ENCODE peak calls at places on chromosomes 4 and X, in eight cellular contexts. One of them, this sample, is unnamed.

GRCh38 chr4:166172619-166173018 is 299.6 kb downstream of the TLL1 start:
- DNase-seq in GM23248: no peak
- DNase-seq in pancreas: no peak
- DNase-seq in H7: no peak
- DNase-seq in left lung: no peak
- DNase-seq in AG10803: no peak
- DNase-seq in trophoblast cell: no peak
- DNase-seq in BJ: no peak
- DNase-seq in this sample: no peak

GRCh38 chr4:69060651-69061308 is 35.5 kb upstream of the UGT2B7 start:
- DNase-seq in GM23248: no peak
- DNase-seq in pancreas: no peak
- DNase-seq in H7: no peak
- DNase-seq in left lung: no peak
- DNase-seq in AG10803: no peak
- DNase-seq in trophoblast cell: no peak
- DNase-seq in BJ: no peak
- DNase-seq in this sample: no peak

GRCh38 chr4:107719211-107719926 is 665 bp downstream of the PAPSS1 start:
- DNase-seq in GM23248: peak; percentile 66
- DNase-seq in pancreas: no peak
- DNase-seq in H7: no peak
- DNase-seq in left lung: no peak
- DNase-seq in AG10803: peak; percentile 26
- DNase-seq in trophoblast cell: peak; percentile 59
- DNase-seq in BJ: no peak
- DNase-seq in this sample: no peak

GRCh38 chr4:6972911-6973310 is 63.3 kb downstream of the TBC1D14 start:
- DNase-seq in GM23248: no peak
- DNase-seq in pancreas: no peak
- DNase-seq in H7: peak; percentile 79
- DNase-seq in left lung: no peak
- DNase-seq in AG10803: no peak
- DNase-seq in trophoblast cell: peak; percentile 47
- DNase-seq in BJ: no peak
- DNase-seq in this sample: no peak

GRCh38 chr4:26793750-26794149 is 66.9 kb upstream of the STIM2 start:
- DNase-seq in GM23248: no peak
- DNase-seq in pancreas: no peak
- DNase-seq in H7: no peak
- DNase-seq in left lung: no peak
- DNase-seq in AG10803: no peak
- DNase-seq in trophoblast cell: no peak
- DNase-seq in BJ: no peak
- DNase-seq in this sample: no peak

GRCh38 chrX:50106051-50106450 is 94.8 kb downstream of the AKAP4 start:
- DNase-seq in GM23248: no peak
- DNase-seq in pancreas: no peak
- DNase-seq in H7: no peak
- DNase-seq in left lung: no peak
- DNase-seq in AG10803: no peak
- DNase-seq in trophoblast cell: no peak
- DNase-seq in BJ: no peak
- DNase-seq in this sample: no peak

GRCh38 chr4:7876096-7876993 is 63.3 kb downstream of the AFAP1 start:
- DNase-seq in GM23248: peak; percentile 76
- DNase-seq in pancreas: no peak
- DNase-seq in H7: peak; percentile 72
- DNase-seq in left lung: no peak
- DNase-seq in AG10803: peak; percentile 66
- DNase-seq in trophoblast cell: peak; percentile 67
- DNase-seq in BJ: no peak
- DNase-seq in this sample: no peak

GRCh38 chr4:6971536-6972374 is 62.1 kb downstream of the TBC1D14 start:
- DNase-seq in GM23248: no peak
- DNase-seq in pancreas: no peak
- DNase-seq in H7: peak; percentile 22
- DNase-seq in left lung: no peak
- DNase-seq in AG10803: no peak
- DNase-seq in trophoblast cell: no peak
- DNase-seq in BJ: no peak
- DNase-seq in this sample: no peak

GRCh38 chr4:100462206-100462605 is 55.6 kb downstream of the EMCN start:
- DNase-seq in GM23248: peak; percentile 10
- DNase-seq in pancreas: no peak
- DNase-seq in H7: no peak
- DNase-seq in left lung: no peak
- DNase-seq in AG10803: peak; percentile 17
- DNase-seq in trophoblast cell: no peak
- DNase-seq in BJ: no peak
- DNase-seq in this sample: no peak

GRCh38 chr4:106238819-106239420 is 77.1 kb downstream of the TBCK start:
- DNase-seq in GM23248: peak; percentile 59
- DNase-seq in pancreas: no peak
- DNase-seq in H7: peak; percentile 19
- DNase-seq in left lung: no peak
- DNase-seq in AG10803: peak; percentile 56
- DNase-seq in trophoblast cell: peak; percentile 70
- DNase-seq in BJ: no peak
- DNase-seq in this sample: no peak

GRCh38 chr4:181684310-181684709 is 558.9 kb upstream of the TENM3 start:
- DNase-seq in GM23248: peak; percentile 40
- DNase-seq in pancreas: no peak
- DNase-seq in H7: no peak
- DNase-seq in left lung: no peak
- DNase-seq in AG10803: peak; percentile 83
- DNase-seq in trophoblast cell: peak; percentile 14
- DNase-seq in BJ: peak; percentile 57
- DNase-seq in this sample: no peak

DNA sequence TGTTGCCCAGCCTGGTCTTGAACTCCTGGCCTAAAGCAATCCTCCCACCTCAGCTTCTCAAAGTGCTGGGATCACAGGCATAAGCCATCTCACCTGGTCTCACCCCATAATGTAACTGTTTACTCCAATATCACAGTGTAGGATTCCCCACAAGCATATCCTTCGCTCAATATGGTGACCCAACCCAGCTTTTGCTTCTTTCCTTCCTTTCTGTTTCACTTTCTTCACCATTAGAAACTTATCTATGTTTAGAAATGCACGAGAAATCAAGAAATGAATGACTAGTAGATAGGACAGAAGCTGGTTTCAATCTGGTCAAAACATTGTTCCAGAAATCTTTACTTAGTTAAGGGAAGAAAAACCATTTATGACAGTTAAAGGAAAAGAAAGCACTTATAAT is 18.9 kb downstream of the TSPAN5 start:
- DNase-seq in GM23248: peak; percentile 24
- DNase-seq in pancreas: no peak
- DNase-seq in H7: no peak
- DNase-seq in left lung: no peak
- DNase-seq in AG10803: no peak
- DNase-seq in trophoblast cell: no peak
- DNase-seq in BJ: no peak
- DNase-seq in this sample: no peak
- H3K4me3 ChIP-seq in GM23248: peak overlapping the region; percentile 57
- H3K4me3 ChIP-seq in pancreas: no peak overlapping the region
- H3K4me3 ChIP-seq in H7: no peak overlapping the region
- H3K4me3 ChIP-seq in left lung: no peak overlapping the region
- H3K4me3 ChIP-seq in AG10803: peak overlapping the region; percentile 2
- H3K4me3 ChIP-seq in trophoblast cell: no peak overlapping the region
- H3K4me3 ChIP-seq in BJ: no peak overlapping the region
- H3K4me3 ChIP-seq in this sample: no peak overlapping the region

DNA sequence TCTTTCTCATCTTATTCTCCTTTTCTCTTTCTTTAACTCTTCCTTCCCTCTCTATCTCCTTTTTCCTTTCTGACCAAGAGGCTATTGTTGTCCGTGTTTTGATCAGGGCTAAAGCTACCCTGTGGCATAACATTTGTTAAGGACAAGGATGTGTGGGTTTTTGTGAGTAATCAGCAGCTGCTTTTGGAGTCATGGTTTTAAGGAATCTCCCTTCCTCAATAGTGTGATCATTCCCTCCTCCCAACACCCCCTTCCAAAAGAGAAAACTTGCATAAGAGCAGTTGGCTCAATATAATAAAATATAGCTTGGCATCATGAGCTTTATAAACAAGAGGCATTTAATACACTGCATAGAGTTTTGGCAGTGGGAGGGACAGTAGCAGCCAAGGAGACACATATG is 84.6 kb downstream of the NHS start:
- DNase-seq in GM23248: peak; percentile 78
- DNase-seq in pancreas: no peak
- DNase-seq in H7: no peak
- DNase-seq in left lung: no peak
- DNase-seq in AG10803: peak; percentile 86
- DNase-seq in trophoblast cell: no peak
- DNase-seq in BJ: peak; percentile 19
- DNase-seq in this sample: no peak
- H3K4me3 ChIP-seq in GM23248: peak overlapping the region; percentile 44
- H3K4me3 ChIP-seq in pancreas: no peak overlapping the region
- H3K4me3 ChIP-seq in H7: no peak overlapping the region
- H3K4me3 ChIP-seq in left lung: no peak overlapping the region
- H3K4me3 ChIP-seq in AG10803: no peak overlapping the region
- H3K4me3 ChIP-seq in trophoblast cell: no peak overlapping the region
- H3K4me3 ChIP-seq in BJ: no peak overlapping the region
- H3K4me3 ChIP-seq in this sample: no peak overlapping the region

GRCh38 chrX:47650164-47651042 is at the start of gene ELK1:
- DNase-seq in GM23248: peak; percentile 97
- DNase-seq in pancreas: peak; percentile 94
- DNase-seq in H7: peak; percentile 94
- DNase-seq in left lung: peak; percentile 95
- DNase-seq in AG10803: peak; percentile 99
- DNase-seq in trophoblast cell: peak; percentile 92
- DNase-seq in BJ: peak; percentile 94
- DNase-seq in this sample: peak; percentile 96

GRCh38 chrX:47648376-47648775 is 2.0 kb downstream of the ELK1 start:
- DNase-seq in GM23248: no peak
- DNase-seq in pancreas: no peak
- DNase-seq in H7: no peak
- DNase-seq in left lung: no peak
- DNase-seq in AG10803: no peak
- DNase-seq in trophoblast cell: no peak
- DNase-seq in BJ: no peak
- DNase-seq in this sample: no peak

GRCh38 chrX:47649302-47649701 is 1.1 kb downstream of the ELK1 start:
- DNase-seq in GM23248: no peak
- DNase-seq in pancreas: no peak
- DNase-seq in H7: no peak
- DNase-seq in left lung: no peak
- DNase-seq in AG10803: no peak
- DNase-seq in trophoblast cell: no peak
- DNase-seq in BJ: no peak
- DNase-seq in this sample: no peak

GRCh38 chrX:47649781-47650163 is 591 bp downstream of the ELK1 start:
- DNase-seq in GM23248: no peak
- DNase-seq in pancreas: no peak
- DNase-seq in H7: no peak
- DNase-seq in left lung: no peak
- DNase-seq in AG10803: no peak
- DNase-seq in trophoblast cell: no peak
- DNase-seq in BJ: no peak
- DNase-seq in this sample: no peak

DNA sequence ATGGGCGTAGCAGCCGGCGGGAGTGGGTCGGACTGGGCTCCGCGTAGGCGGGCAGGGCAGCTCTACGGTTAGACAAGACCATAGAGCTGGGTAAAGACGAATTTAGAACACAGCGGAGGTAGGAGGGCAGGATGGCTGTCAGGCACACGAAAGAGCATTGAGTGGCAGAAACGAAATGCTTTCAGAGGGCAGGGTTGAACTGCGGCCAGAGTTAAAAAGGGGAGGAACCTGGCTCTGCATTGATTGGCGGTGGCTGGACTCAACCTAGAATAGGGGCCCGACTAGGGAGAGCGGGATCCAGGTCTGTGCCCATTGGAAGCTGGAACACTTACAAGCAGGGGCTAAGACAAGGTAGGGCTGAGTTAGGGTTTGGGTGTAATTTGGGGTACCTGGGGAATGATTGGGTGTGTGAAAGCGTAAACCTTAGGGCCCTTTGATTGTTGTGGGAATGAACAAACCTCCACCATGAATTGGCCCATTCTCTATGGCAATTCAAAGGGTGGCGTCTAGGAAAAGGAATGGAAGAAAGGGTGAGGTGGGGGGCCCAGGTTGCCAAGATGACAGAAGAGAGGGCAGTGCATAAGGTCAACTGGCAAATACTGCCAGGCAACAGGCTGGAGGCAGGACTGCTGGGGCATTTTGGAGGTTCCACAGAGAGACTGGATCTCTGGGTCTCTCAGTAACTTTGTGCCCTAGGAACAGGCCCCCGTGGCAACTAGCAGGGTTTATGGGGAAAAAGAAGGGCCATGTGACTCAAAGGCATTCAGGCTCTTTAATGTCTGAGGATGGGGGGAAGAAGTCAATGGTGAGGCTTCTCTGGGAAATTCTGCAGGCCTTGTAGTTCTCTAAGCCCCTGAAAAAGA is 911 bp upstream of the ELK1 start:
- DNase-seq in GM23248: no peak
- DNase-seq in pancreas: no peak
- DNase-seq in H7: peak; percentile 46
- DNase-seq in left lung: no peak
- DNase-seq in AG10803: no peak
- DNase-seq in trophoblast cell: no peak
- DNase-seq in BJ: no peak
- DNase-seq in this sample: no peak
- H3K4me3 ChIP-seq in GM23248: peak overlapping the region; percentile 65
- H3K4me3 ChIP-seq in pancreas: peak overlapping the region; percentile 4
- H3K4me3 ChIP-seq in H7: peak overlapping the region; percentile 50
- H3K4me3 ChIP-seq in left lung: peak overlapping the region; percentile 58
- H3K4me3 ChIP-seq in AG10803: peak overlapping the region; percentile 45
- H3K4me3 ChIP-seq in trophoblast cell: peak overlapping the region; percentile 23
- H3K4me3 ChIP-seq in BJ: peak overlapping the region; percentile 28
- H3K4me3 ChIP-seq in this sample: peak overlapping the region; percentile 66

GRCh38 chr4:1685604-1686150 is 1.6 kb upstream of the FAM53A start:
- DNase-seq in GM23248: no peak
- DNase-seq in pancreas: no peak
- DNase-seq in H7: no peak
- DNase-seq in left lung: no peak
- DNase-seq in AG10803: no peak
- DNase-seq in trophoblast cell: no peak
- DNase-seq in BJ: no peak
- DNase-seq in this sample: no peak

GRCh38 chr4:1683371-1683902 is 676 bp downstream of the FAM53A start:
- DNase-seq in GM23248: peak; percentile 91
- DNase-seq in pancreas: no peak
- DNase-seq in H7: no peak
- DNase-seq in left lung: no peak
- DNase-seq in AG10803: peak; percentile 89
- DNase-seq in trophoblast cell: peak; percentile 55
- DNase-seq in BJ: peak; percentile 47
- DNase-seq in this sample: no peak

GRCh38 chr4:1683903-1684755 is at the start of gene FAM53A:
- DNase-seq in GM23248: peak; percentile 93
- DNase-seq in pancreas: peak; percentile 88
- DNase-seq in H7: peak; percentile 99
- DNase-seq in left lung: peak; percentile 92
- DNase-seq in AG10803: peak; percentile 81
- DNase-seq in trophoblast cell: peak; percentile 82
- DNase-seq in BJ: no peak
- DNase-seq in this sample: peak; percentile 99

GRCh38 chr4:1686440-1687036 is 2.4 kb upstream of the FAM53A start:
- DNase-seq in GM23248: no peak
- DNase-seq in pancreas: no peak
- DNase-seq in H7: peak; percentile 40
- DNase-seq in left lung: no peak
- DNase-seq in AG10803: no peak
- DNase-seq in trophoblast cell: no peak
- DNase-seq in BJ: no peak
- DNase-seq in this sample: no peak

GRCh38 chr4:1684756-1685603 is 867 bp upstream of the FAM53A start:
- DNase-seq in GM23248: no peak
- DNase-seq in pancreas: peak; percentile 29
- DNase-seq in H7: peak; percentile 72
- DNase-seq in left lung: no peak
- DNase-seq in AG10803: no peak
- DNase-seq in trophoblast cell: no peak
- DNase-seq in BJ: no peak
- DNase-seq in this sample: peak; percentile 84
- H3K4me3 ChIP-seq in GM23248: peak overlapping the region; percentile 40
- H3K4me3 ChIP-seq in pancreas: peak overlapping the region; percentile 19
- H3K4me3 ChIP-seq in H7: peak overlapping the region; percentile 42
- H3K4me3 ChIP-seq in left lung: peak overlapping the region; percentile 52
- H3K4me3 ChIP-seq in AG10803: peak overlapping the region; percentile 64
- H3K4me3 ChIP-seq in trophoblast cell: peak overlapping the region; percentile 69
- H3K4me3 ChIP-seq in BJ: peak overlapping the region; percentile 38
- H3K4me3 ChIP-seq in this sample: peak overlapping the region; percentile 70

This sample was measured in spleen.